ENCODE peak calls at places on chromosomes 2 and 18, in four cellular contexts. B is nephron progenitor cell; H is CD8-positive, alpha-beta T cell; P is upper lobe of right lung. A is an unnamed sample.

GRCh38 chr2:98702127-98702802 is 28.7 kb downstream of the MGAT4A start:
- DNase-seq in B (no peak), H (no peak), P (no peak), A (no peak)

GRCh38 chr2:8215982-8216381 is 465.9 kb upstream of the ID2 start:
- DNase-seq in B (no peak), H (no peak), P (no peak), A (no peak)

GRCh38 chr18:8958660-8959059 is 143.8 kb upstream of the NDUFV2 start:
- DNase-seq in B (no peak), H (no peak), P (no peak), A (no peak)

GRCh38 chr2:105455488-105455991 is 56.7 kb upstream of the FHL2 start:
- DNase-seq in B (no peak), H (no peak), P (no peak), A (peak; percentile 99)

GRCh38 chr2:170024721-170025120 is 153.2 kb upstream of the MYO3B start:
- DNase-seq in B (no peak), H (no peak), P (no peak), A (no peak)

GRCh38 chr18:9810216-9810804 is 75.5 kb upstream of the TXNDC2 start:
- DNase-seq in B (no peak), H (no peak), P (no peak), A (no peak)

GRCh38 chr2:63484481-63484880 is 103.8 kb downstream of the WDPCP start:
- DNase-seq in B (no peak), H (no peak), P (no peak), A (no peak)

GRCh38 chr2:240394549-240394948 is 40.9 kb upstream of the GPC1 start:
- DNase-seq in B (no peak), H (no peak), P (peak; percentile 35), A (no peak)

GRCh38 chr18:59686260-59686659 is 11.0 kb downstream of the CCBE1 start:
- DNase-seq in B (no peak), H (no peak), P (no peak), A (no peak)

GRCh38 chr2:239190346-239190745 is 210.5 kb downstream of the HDAC4 start:
- DNase-seq in B (no peak), H (no peak), P (no peak), A (no peak)

GRCh38 chr2:205701509-205701908 is 19.2 kb downstream of the NRP2 start:
- DNase-seq in B (no peak), H (no peak), P (no peak), A (no peak)

GRCh38 chr2:64374686-64375085 is 79.3 kb upstream of the LGALSL start:
- DNase-seq in B (no peak), H (no peak), P (no peak), A (peak; percentile 76)

GRCh38 chr2:98761909-98762308 is 31.0 kb upstream of the MGAT4A start:
- DNase-seq in B (no peak), H (no peak), P (no peak), A (no peak)

GRCh38 chr2:8475349-8476045 is 206.4 kb upstream of the ID2 start:
- DNase-seq in B (no peak), H (no peak), P (no peak), A (peak; percentile 68)

GRCh38 chr2:26521054-26521912 is 43.4 kb upstream of the OTOF start:
- DNase-seq in B (peak; percentile 34), H (no peak), P (peak; percentile 16), A (peak; percentile 42)

GRCh38 chr2:85389139-85389538 is 21.0 kb downstream of the CAPG start:
- DNase-seq in B (no peak), H (no peak), P (no peak), A (no peak)

GRCh38 chr18:13235326-13235937 is 16.9 kb downstream of the LDLRAD4 start:
- DNase-seq in B (no peak), H (no peak), P (no peak), A (peak; percentile 5)

GRCh38 chr2:232571026-232571474 is 20.6 kb downstream of the EIF4E2 start:
- DNase-seq in B (no peak), H (no peak), P (no peak), A (peak; percentile 62)

GRCh38 chr2:203743441-203743932 is 37.0 kb downstream of the CD28 start:
- DNase-seq in B (no peak), H (no peak), P (no peak), A (peak; percentile 89)

GRCh38 chr18:55012041-55012440 is 52.8 kb upstream of the CCDC68 start:
- DNase-seq in B (no peak), H (no peak), P (no peak), A (no peak)

GRCh38 chr18:3411854-3412268 is 38.1 kb upstream of the TGIF1 start:
- DNase-seq in B (no peak), H (peak; percentile 4), P (peak; percentile 84), A (no peak)

GRCh38 chr2:108621087-108621559 is 86.9 kb downstream of the LIMS1 start:
- DNase-seq in B (peak; percentile 18), H (peak; percentile 62), P (no peak), A (peak; percentile 71)

GRCh38 chr2:181857471-181857870 is 34.1 kb upstream of the ITPRID2 start:
- DNase-seq in B (no peak), H (no peak), P (no peak), A (peak; percentile 80)

GRCh38 chr2:55168221-55169154 is 63.6 kb downstream of the CLHC1 start:
- DNase-seq in B (peak; percentile 20), H (peak; percentile 14), P (no peak), A (peak; percentile 72)

GRCh38 chr2:8408560-8409460 is 273.0 kb upstream of the ID2 start:
- DNase-seq in B (no peak), H (peak; percentile 19), P (no peak), A (no peak)

GRCh38 chr18:57954928-57955327 is 89.1 kb upstream of the NEDD4L start:
- DNase-seq in B (no peak), H (no peak), P (no peak), A (no peak)

GRCh38 chr2:1509271-1509995 is 96.2 kb downstream of the TPO start:
- DNase-seq in B (no peak), H (peak; percentile 11), P (peak; percentile 44), A (no peak)

GRCh38 chr2:1817256-1818127 is 73.2 kb upstream of the PXDN start:
- DNase-seq in B (peak; percentile 83), H (peak; percentile 37), P (peak; percentile 88), A (peak; percentile 75)

GRCh38 chr2:72293620-72294019 is 146.0 kb upstream of the CYP26B1 start:
- DNase-seq in B (no peak), H (no peak), P (no peak), A (peak; percentile 34)

GRCh38 chr2:130964931-130965330 is 128.2 kb downstream of the ARHGEF4 start:
- DNase-seq in B (no peak), H (no peak), P (no peak), A (no peak)

GRCh38 chr2:130963058-130963848 is 126.5 kb downstream of the ARHGEF4 start:
- DNase-seq in B (peak; percentile 60), H (no peak), P (no peak), A (no peak)

GRCh38 chr2:130966149-130967019 is 126.9 kb downstream of the FAM168B start:
- DNase-seq in B (no peak), H (no peak), P (no peak), A (no peak)

GRCh38 chr2:130967020-130967495 is 126.2 kb downstream of the FAM168B start:
- DNase-seq in B (no peak), H (no peak), P (no peak), A (no peak)

GRCh38 chr2:130963849-130964793 is 127.4 kb downstream of the ARHGEF4 start:
- DNase-seq in B (peak; percentile 61), H (no peak), P (no peak), A (no peak)
- TF ChIP-seq CTCF in B (peak; percentile 43), H (no peak), P (no peak), A (no peak)

GRCh38 chr2:41409328-41409727 is 638.5 kb upstream of the PKDCC start:
- DNase-seq in B (no peak), H (no peak), P (no peak), A (no peak)
- TF ChIP-seq CTCF in B (no peak), H (no peak), P (no peak), A (no peak)

GRCh38 chr2:57440437-57440836 is 606.2 kb upstream of the VRK2 start:
- DNase-seq in B (no peak), H (no peak), P (no peak), A (no peak)
- TF ChIP-seq CTCF in B (no peak), H (no peak), P (no peak), A (no peak)

GRCh38 chr2:207587305-207587704 is 37.9 kb downstream of the METTL21A start:
- DNase-seq in B (no peak), H (no peak), P (no peak), A (no peak)
- TF ChIP-seq CTCF in B (no peak), H (no peak), P (no peak), A (no peak)

DNA sequence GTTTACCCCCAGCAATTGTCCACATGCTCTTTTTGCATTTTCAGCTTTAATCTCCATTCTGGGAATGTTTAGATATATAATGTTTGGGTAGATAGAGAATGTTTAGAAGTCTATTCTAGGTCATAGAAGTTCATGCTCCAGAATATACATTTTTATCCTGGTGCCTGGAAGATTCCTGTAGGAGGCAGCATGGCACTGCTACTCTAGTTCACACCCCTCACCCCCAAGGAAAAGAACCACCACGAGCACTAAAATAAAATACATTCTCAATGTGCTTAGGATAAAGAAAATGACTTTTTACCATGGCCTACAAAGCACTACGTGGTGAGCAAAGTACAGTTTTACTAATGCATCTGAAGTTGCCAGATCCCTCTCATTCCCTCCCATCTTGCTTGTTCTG is 53.8 kb downstream of the MYO1B start:
- DNase-seq in B (no peak), H (no peak), P (no peak), A (no peak)
- TF ChIP-seq CTCF in B (no peak), H (no peak), P (peak; percentile 19), A (peak; percentile 10)

GRCh38 chr18:22813648-22814328 is 119.3 kb upstream of the RBBP8 start:
- DNase-seq in B (no peak), H (no peak), P (no peak), A (peak; percentile 73)
- TF ChIP-seq CTCF in B (peak; percentile 51), H (peak; percentile 27), P (peak; percentile 60), A (peak; percentile 71)

GRCh38 chr2:38214209-38214717 is 138.3 kb upstream of the CYP1B1 start:
- DNase-seq in B (peak; percentile 68), H (no peak), P (no peak), A (no peak)
- TF ChIP-seq CTCF in B (no peak), H (no peak), P (no peak), A (no peak)

A was measured in MCF 10A.